ENCODE peak calls at places on chromosomes 4 and X, in five cellular contexts. R is T-helper 2 cell, L is germinal center, K is skeletal muscle cell, E is HS-5. B is an unnamed sample.

GRCh38 chr4:10311939-10312338 is 145.3 kb downstream of the ZNF518B start:
- DNase-seq in R (no peak), L (no peak), K (no peak), E (no peak), B (no peak)

GRCh38 chr4:154626793-154627484 is 14.5 kb upstream of the FGG start:
- DNase-seq in R (peak; percentile 46), L (peak; percentile 74), K (no peak), E (no peak), B (peak; percentile 53)

GRCh38 chr4:183540498-183540953 is 35.7 kb downstream of the ING2 start:
- DNase-seq in R (no peak), L (no peak), K (no peak), E (no peak), B (no peak)

GRCh38 chr4:98491862-98492554 is 166.4 kb downstream of the TSPAN5 start:
- DNase-seq in R (no peak), L (no peak), K (peak; percentile 73), E (no peak), B (no peak)

GRCh38 chr4:124449881-124450280 is 262.7 kb downstream of the ANKRD50 start:
- DNase-seq in R (no peak), L (no peak), K (no peak), E (no peak), B (no peak)

GRCh38 chrX:45602151-45602550 is 401.5 kb upstream of the DIPK2B start:
- DNase-seq in R (no peak), L (no peak), K (no peak), E (no peak), B (no peak)

GRCh38 chrX:136710324-136710951 is 62.5 kb downstream of the CD40LG start:
- DNase-seq in R (peak; percentile 60), L (no peak), K (peak; percentile 19), E (no peak), B (no peak)

GRCh38 chr4:145731026-145731425 is 51.1 kb downstream of the C4orf51 start:
- DNase-seq in R (no peak), L (no peak), K (peak; percentile 89), E (no peak), B (no peak)

GRCh38 chr4:151013491-151013890 is 1.6 kb downstream of the LRBA start:
- DNase-seq in R (no peak), L (no peak), K (no peak), E (no peak), B (no peak)

GRCh38 chr4:137032242-137032641 is 500.1 kb downstream of the PCDH18 start:
- DNase-seq in R (no peak), L (no peak), K (peak; percentile 59), E (no peak), B (no peak)

GRCh38 chr4:154376461-154376860 is 115.1 kb downstream of the DCHS2 start:
- DNase-seq in R (no peak), L (no peak), K (no peak), E (no peak), B (no peak)

GRCh38 chr4:23373269-23373668 is 516.6 kb downstream of the PPARGC1A start:
- DNase-seq in R (peak; percentile 5), L (no peak), K (no peak), E (no peak), B (no peak)

GRCh38 chrX:39212456-39212855 is 411.2 kb downstream of the MID1IP1 start:
- DNase-seq in R (peak; percentile 14), L (no peak), K (no peak), E (no peak), B (no peak)

GRCh38 chr4:102734591-102735385 is 26.0 kb downstream of the MANBA start:
- DNase-seq in R (peak; percentile 74), L (no peak), K (no peak), E (no peak), B (no peak)

GRCh38 chr4:340011-340410 is 2.4 kb downstream of the ZNF141 start:
- DNase-seq in R (peak; percentile 21), L (no peak), K (no peak), E (no peak), B (no peak)

GRCh38 chr4:63553123-63553522 is 856.1 kb downstream of the TECRL start:
- DNase-seq in R (no peak), L (no peak), K (no peak), E (no peak), B (no peak)

GRCh38 chr4:36385951-36386561 is 104.6 kb downstream of the DTHD1 start:
- DNase-seq in R (peak; percentile 74), L (peak; percentile 20), K (no peak), E (no peak), B (no peak)

GRCh38 chrX:41912922-41913321 is 10.4 kb downstream of the CASK start:
- DNase-seq in R (no peak), L (no peak), K (no peak), E (no peak), B (no peak)

GRCh38 chr4:73600917-73601316 is 19.3 kb downstream of the RASSF6 start:
- DNase-seq in R (no peak), L (no peak), K (no peak), E (no peak), B (no peak)

GRCh38 chr4:55706526-55706925 is 70.4 kb upstream of the NMU start:
- DNase-seq in R (no peak), L (no peak), K (no peak), E (no peak), B (no peak)

B was measured in midbrain.